ENCODE peak calls at places on chromosome 21, in five cellular contexts. D, K, B, E and H are unnamed samples.

GRCh38 chr21:21051109-21052055 is 53.2 kb downstream of the NCAM2 start:
- DNase-seq in D (no peak), K (no peak), B (no peak), E (no peak), H (no peak)

GRCh38 chr21:15638856-15639549 is 90.8 kb upstream of the USP25 start:
- DNase-seq in D (no peak), K (no peak), B (peak; percentile 55), E (no peak), H (no peak)

GRCh38 chr21:37601915-37602314 is 235.3 kb downstream of the DYRK1A start:
- DNase-seq in D (no peak), K (no peak), B (no peak), E (no peak), H (no peak)

GRCh38 chr21:38819719-38820147 is 14.0 kb downstream of the ETS2 start:
- DNase-seq in D (no peak), K (no peak), B (peak; percentile 61), E (peak; percentile 56), H (no peak)

GRCh38 chr21:8989883-8990325 is 1531.5 kb upstream of the TPTE start:
- DNase-seq in D (no peak), K (no peak), B (no peak), E (no peak), H (no peak)

GRCh38 chr21:45818904-45819285 is 162.7 kb upstream of the COL6A1 start:
- DNase-seq in D (no peak), K (no peak), B (peak; percentile 69), E (peak; percentile 91), H (peak; percentile 57)

GRCh38 chr21:21731626-21732025 is 733.4 kb downstream of the NCAM2 start:
- DNase-seq in D (no peak), K (no peak), B (no peak), E (no peak), H (no peak)

GRCh38 chr21:15534450-15534886 is 195.3 kb upstream of the USP25 start:
- DNase-seq in D (no peak), K (no peak), B (no peak), E (no peak), H (no peak)

GRCh38 chr21:30613836-30614235 is at the start of gene KRTAP6-1:
- DNase-seq in D (no peak), K (no peak), B (no peak), E (no peak), H (no peak)

GRCh38 chr21:18493420-18493819 is 89.8 kb upstream of the TMPRSS15 start:
- DNase-seq in D (no peak), K (no peak), B (peak; percentile 12), E (peak; percentile 28), H (no peak)

DNA sequence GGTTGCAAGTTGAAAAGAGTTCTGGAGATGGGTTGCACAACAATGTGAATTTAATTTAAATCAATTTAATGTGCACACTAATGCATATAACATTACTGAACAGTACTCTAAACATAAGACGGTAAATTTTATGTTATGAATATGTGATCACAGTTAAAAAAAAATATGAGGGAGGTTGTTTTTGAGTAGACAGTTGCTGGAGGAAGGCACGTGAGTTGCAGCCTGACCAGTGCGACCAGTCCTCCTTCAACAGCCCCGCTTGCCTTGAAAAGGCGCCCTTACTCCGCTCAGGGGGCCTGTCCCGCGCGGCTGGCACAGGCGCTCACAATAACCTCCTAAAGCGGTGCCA is 322 bp upstream of the OLIG1 start:
- DNase-seq in D (no peak), K (no peak), B (no peak), E (no peak), H (no peak)
- H3K27me3 ChIP-seq in D (peaks cover 87% of the 10 kb centered on the region), K (peaks cover 99% of the 10 kb centered on the region), B (peaks cover 97% of the 10 kb centered on the region), E (peaks cover 64% of the 10 kb centered on the region), H (peaks cover 44% of the 10 kb centered on the region)

GRCh38 chr21:41951876-41952567 is 1.8 kb downstream of the C2CD2 start:
- DNase-seq in D (no peak), K (no peak), B (no peak), E (no peak), H (no peak)

GRCh38 chr21:41948901-41949300 is 4.9 kb downstream of the C2CD2 start:
- DNase-seq in D (no peak), K (no peak), B (no peak), E (no peak), H (no peak)

GRCh38 chr21:41953249-41953830 is 478 bp downstream of the C2CD2 start:
- DNase-seq in D (no peak), K (peak; percentile 36), B (peak; percentile 42), E (no peak), H (no peak)

GRCh38 chr21:41952568-41953248 is 1.1 kb downstream of the C2CD2 start:
- DNase-seq in D (no peak), K (no peak), B (no peak), E (no peak), H (no peak)

GRCh38 chr21:41950941-41951408 is 2.8 kb downstream of the C2CD2 start:
- DNase-seq in D (no peak), K (no peak), B (no peak), E (no peak), H (no peak)
- H3K27me3 ChIP-seq in D (no peaks in the 10 kb centered on the region), K (no peaks in the 10 kb centered on the region), B (no peaks in the 10 kb centered on the region), E (no peaks in the 10 kb centered on the region), H (no peaks in the 10 kb centered on the region)

DNA sequence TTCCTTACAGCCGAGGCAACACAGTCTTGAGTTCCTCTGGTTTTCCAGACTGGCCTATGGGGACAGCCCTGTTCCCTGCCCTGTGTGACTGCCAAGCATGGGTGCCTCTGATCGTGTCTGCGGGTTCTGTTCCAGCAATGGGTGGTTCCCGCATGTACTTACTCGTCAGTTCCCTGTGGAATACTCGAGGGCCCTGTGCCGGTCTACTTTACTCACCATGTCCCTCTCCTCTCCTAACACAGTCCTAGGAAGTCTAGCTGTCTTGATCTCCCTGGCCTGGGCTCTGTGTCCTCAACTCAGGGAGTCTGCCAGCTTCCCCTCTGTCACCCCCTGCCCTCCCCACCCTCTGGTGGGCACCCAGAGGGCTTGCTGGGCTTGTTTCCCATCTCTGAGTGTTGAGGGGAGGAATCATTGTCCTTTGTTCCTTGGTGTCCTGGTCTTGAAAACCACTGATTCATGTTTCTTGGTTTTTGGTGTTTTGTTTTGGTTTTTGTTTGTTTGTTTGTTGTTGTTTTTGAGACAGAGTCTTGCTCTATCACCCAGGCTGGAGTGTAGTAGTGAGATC is 36.0 kb downstream of the TRAPPC10 start:
- DNase-seq in D (no peak), K (no peak), B (no peak), E (no peak), H (no peak)
- H3K27me3 ChIP-seq in D (no peaks in the 10 kb centered on the region), K (no peaks in the 10 kb centered on the region), B (no peaks in the 10 kb centered on the region), E (no peaks in the 10 kb centered on the region), H (no peaks in the 10 kb centered on the region)

DNA sequence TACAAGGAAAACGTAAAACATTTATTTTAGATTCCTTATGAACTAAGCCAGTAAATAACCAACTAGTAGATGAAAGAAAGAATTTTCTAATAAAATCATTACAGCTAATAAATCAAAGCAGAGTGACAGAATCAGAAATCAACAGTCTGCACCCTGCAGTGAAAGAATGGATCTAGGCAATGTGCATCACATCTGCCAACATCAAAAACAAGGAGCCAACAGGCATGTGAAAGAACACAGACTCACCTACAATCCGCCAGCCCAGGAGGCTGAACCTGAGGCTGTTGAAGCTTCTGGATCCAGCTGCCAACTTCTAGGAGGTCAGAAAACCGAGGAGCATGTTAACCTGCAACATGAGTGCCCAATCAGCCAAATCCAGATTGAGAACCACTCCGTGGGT is 196.3 kb downstream of the SETD4 start:
- DNase-seq in D (no peak), K (no peak), B (no peak), E (no peak), H (no peak)
- H3K27me3 ChIP-seq in D (no peaks in the 10 kb centered on the region), K (peaks cover 32% of the 10 kb centered on the region), B (no peaks in the 10 kb centered on the region), E (no peaks in the 10 kb centered on the region), H (no peaks in the 10 kb centered on the region)

DNA sequence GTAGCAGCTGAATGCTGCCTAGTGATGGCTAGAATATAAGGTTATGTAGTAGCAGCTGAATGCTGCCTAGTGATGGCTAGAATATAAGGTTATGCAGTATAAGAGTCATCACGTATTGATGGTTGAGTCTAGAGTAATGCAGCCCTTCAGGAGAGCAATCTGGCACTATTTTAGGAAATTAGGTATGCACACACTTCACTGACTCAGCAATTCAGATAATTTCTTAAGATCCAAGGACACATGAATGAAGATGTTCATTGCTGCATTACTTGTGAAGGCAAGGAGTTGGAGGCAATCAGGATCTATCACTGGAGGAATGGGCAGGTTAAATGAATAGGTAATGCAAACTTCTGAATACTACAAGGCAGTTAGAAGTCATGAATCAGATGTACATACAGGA is 13.6 kb downstream of the LTN1 start:
- DNase-seq in D (no peak), K (no peak), B (no peak), E (no peak), H (no peak)
- H3K27me3 ChIP-seq in D (no peaks in the 10 kb centered on the region), K (no peaks in the 10 kb centered on the region), B (no peaks in the 10 kb centered on the region), E (no peaks in the 10 kb centered on the region), H (no peaks in the 10 kb centered on the region)

GRCh38 chr21:44710294-44710665 is 1.1 kb downstream of the TSPEAR start:
- DNase-seq in D (no peak), K (no peak), B (no peak), E (no peak), H (no peak)
- H3K27me3 ChIP-seq in D (peaks cover 87% of the 10 kb centered on the region), K (peaks cover 93% of the 10 kb centered on the region), B (peaks cover 98% of the 10 kb centered on the region), E (peaks cover 65% of the 10 kb centered on the region), H (peaks cover 87% of the 10 kb centered on the region)

GRCh38 chr21:26846036-26846931 is 1.1 kb upstream of the ADAMTS1 start:
- DNase-seq in D (peak; percentile 79), K (peak; percentile 91), B (peak; percentile 90), E (peak; percentile 86), H (peak; percentile 94)
- H3K27me3 ChIP-seq in D (no peaks in the 10 kb centered on the region), K (no peaks in the 10 kb centered on the region), B (no peaks in the 10 kb centered on the region), E (no peaks in the 10 kb centered on the region), H (no peaks in the 10 kb centered on the region)